ENCODE peak calls at places on chromosome 15, in five cellular contexts. One of them, this sample, is unnamed.

GRCh38 chr15:46591462-46591861 is 956.6 kb downstream of the SQOR start:
- DNase-seq in LoVo: no peak
- DNase-seq in NCI-H2029: no peak
- DNase-seq in psoas muscle: no peak
- DNase-seq in NB4: no peak
- DNase-seq in this sample: no peak

GRCh38 chr15:63864186-63864585 is 30.4 kb upstream of the HERC1 start:
- DNase-seq in LoVo: no peak
- DNase-seq in NCI-H2029: no peak
- DNase-seq in psoas muscle: no peak
- DNase-seq in NB4: no peak
- DNase-seq in this sample: no peak

GRCh38 chr15:98826658-98827057 is 178.3 kb downstream of the IGF1R start:
- DNase-seq in LoVo: no peak
- DNase-seq in NCI-H2029: no peak
- DNase-seq in psoas muscle: no peak
- DNase-seq in NB4: no peak
- DNase-seq in this sample: no peak

GRCh38 chr15:68408526-68408925 is 23.4 kb downstream of the ITGA11 start:
- DNase-seq in LoVo: no peak
- DNase-seq in NCI-H2029: no peak
- DNase-seq in psoas muscle: no peak
- DNase-seq in NB4: no peak
- DNase-seq in this sample: no peak

GRCh38 chr15:28914483-28915023 is 28.8 kb downstream of the APBA2 start:
- DNase-seq in LoVo: no peak
- DNase-seq in NCI-H2029: no peak
- DNase-seq in psoas muscle: no peak
- DNase-seq in NB4: no peak
- DNase-seq in this sample: no peak

GRCh38 chr15:31516459-31516858 is 189.8 kb downstream of the KLF13 start:
- DNase-seq in LoVo: no peak
- DNase-seq in NCI-H2029: no peak
- DNase-seq in psoas muscle: no peak
- DNase-seq in NB4: no peak
- DNase-seq in this sample: no peak

GRCh38 chr15:99421172-99421656 is 144.6 kb upstream of the MEF2A start:
- DNase-seq in LoVo: no peak
- DNase-seq in NCI-H2029: no peak
- DNase-seq in psoas muscle: no peak
- DNase-seq in NB4: no peak
- DNase-seq in this sample: no peak

GRCh38 chr15:89150762-89151305 is 62.6 kb downstream of the ABHD2 start:
- DNase-seq in LoVo: no peak
- DNase-seq in NCI-H2029: peak
- DNase-seq in psoas muscle: no peak
- DNase-seq in NB4: peak
- DNase-seq in this sample: no peak

GRCh38 chr15:90412356-90413194 is 24.5 kb downstream of the IQGAP1 start:
- DNase-seq in LoVo: peak
- DNase-seq in NCI-H2029: peak
- DNase-seq in psoas muscle: no peak
- DNase-seq in NB4: peak
- DNase-seq in this sample: peak